ENCODE peak calls at places on chromosomes 3 and 15, in ten cellular contexts. G, W, X, I, E, N, H, Z, V and M are unnamed samples. For H3K4me1, the result is how much of the 10 kb centered on the place peaks cover.

GRCh38 chr3:29922990-29923746 is 642.3 kb downstream of the RBMS3 start:
- DNase-seq in I (peak), V (no peak), E (no peak), G (peak), X (peak), Z (no peak), W (no peak), H (peak), N (no peak), M (no peak)

GRCh38 chr15:37973856-37974255 is 39.4 kb downstream of the TMCO5A start:
- DNase-seq in W (no peak), I (no peak), V (no peak), H (no peak), G (no peak), X (no peak), Z (no peak), N (no peak), E (no peak), M (no peak)

GRCh38 chr3:43867673-43868072 is 176.9 kb downstream of the ABHD5 start:
- DNase-seq in I (no peak), Z (no peak), H (no peak), E (peak), W (no peak), V (peak), X (no peak), G (peak), N (no peak), M (no peak)

GRCh38 chr3:182760576-182761164 is 32.6 kb upstream of the ATP11B start:
- DNase-seq in X (no peak), E (no peak), N (peak), Z (peak), H (no peak), I (peak), V (no peak), G (no peak), W (no peak), M (no peak)

GRCh38 chr15:43215961-43216360 is 4.9 kb downstream of the EPB42 start:
- DNase-seq in V (no peak), G (peak), H (no peak), W (no peak), X (no peak), N (no peak), Z (no peak), I (no peak), E (no peak), M (no peak)

GRCh38 chr3:183966361-183966791 is 51.3 kb downstream of the ABCC5 start:
- DNase-seq in G (no peak), X (no peak), N (peak), I (no peak), W (no peak), H (no peak), Z (no peak), E (no peak), V (no peak), M (no peak)

GRCh38 chr15:44096596-44096995 is 98.5 kb downstream of the FRMD5 start:
- DNase-seq in E (no peak), H (no peak), V (no peak), G (no peak), N (no peak), X (no peak), W (no peak), I (peak), Z (no peak), M (no peak)

GRCh38 chr15:36658321-36658720 is 78.9 kb downstream of the CDIN1 start:
- DNase-seq in V (no peak), Z (no peak), E (no peak), I (no peak), G (no peak), H (no peak), W (no peak), X (no peak), N (no peak), M (no peak)

GRCh38 chr3:50294492-50295403 is 2.5 kb upstream of the IFRD2 start:
- DNase-seq in H (peak), W (no peak), X (no peak), G (no peak), Z (no peak), N (no peak), V (no peak), I (no peak), E (no peak), M (no peak)

GRCh38 chr3:152638707-152639450 is 196.1 kb upstream of the P2RY1 start:
- DNase-seq in I (no peak), G (no peak), X (peak), W (no peak), Z (no peak), V (no peak), H (peak), N (no peak), E (peak), M (no peak)

GRCh38 chr3:17153209-17153608 is 268.5 kb downstream of the PLCL2 start:
- DNase-seq in G (no peak), Z (no peak), N (no peak), W (no peak), I (no peak), H (no peak), X (no peak), E (no peak), V (no peak), M (no peak)

GRCh38 chr15:67100808-67101581 is 35.6 kb downstream of the SMAD3 start:
- DNase-seq in H (no peak), E (no peak), V (no peak), N (no peak), I (no peak), Z (no peak), X (no peak), G (no peak), W (peak), M (no peak)

GRCh38 chr15:95604634-95605036 is 725.9 kb upstream of the NR2F2 start:
- DNase-seq in N (no peak), I (no peak), G (peak), E (peak), Z (no peak), X (peak), V (no peak), H (no peak), W (no peak), M (no peak)

GRCh38 chr3:55244247-55244646 is 242.9 kb downstream of the WNT5A start:
- DNase-seq in E (no peak), X (no peak), V (peak), H (no peak), N (no peak), W (no peak), G (no peak), Z (no peak), I (no peak), M (no peak)

GRCh38 chr3:173748140-173748539 is 350.6 kb downstream of the NLGN1 start:
- DNase-seq in G (no peak), I (no peak), V (no peak), X (no peak), W (no peak), N (no peak), H (no peak), Z (no peak), E (no peak), M (no peak)

GRCh38 chr15:77822631-77823230 is 190.0 kb upstream of the LINGO1 start:
- DNase-seq in G (no peak), E (no peak), H (no peak), Z (no peak), W (no peak), I (no peak), X (no peak), N (no peak), V (no peak), M (no peak)

GRCh38 chr3:152403632-152404066 is 134.9 kb downstream of the MBNL1 start:
- DNase-seq in H (peak), E (no peak), X (peak), G (no peak), W (no peak), Z (peak), N (peak), I (no peak), V (peak), M (peak)

GRCh38 chr3:45611619-45612018 is 17.1 kb downstream of the LIMD1 start:
- DNase-seq in V (no peak), Z (no peak), X (no peak), G (no peak), I (peak), E (no peak), N (no peak), W (no peak), H (no peak), M (no peak)

GRCh38 chr3:65182682-65183081 is 494.9 kb upstream of the ADAMTS9 start:
- DNase-seq in H (no peak), X (no peak), G (no peak), Z (no peak), E (no peak), I (no peak), N (no peak), V (no peak), W (no peak), M (no peak)

GRCh38 chr15:29686079-29686425 is 136.2 kb downstream of the TJP1 start:
- DNase-seq in N (no peak), V (no peak), E (no peak), W (no peak), Z (no peak), H (no peak), I (no peak), G (no peak), X (no peak), M (no peak)

GRCh38 chr3:64686446-64686908 is 1.3 kb downstream of the ADAMTS9 start:
- DNase-seq in H (no peak), I (peak), G (peak), W (no peak), X (no peak), Z (no peak), N (peak), V (no peak), E (no peak), M (peak)

GRCh38 chr3:59149166-59149565 is 99.3 kb upstream of the CFAP20DC start:
- DNase-seq in X (no peak), N (no peak), Z (no peak), H (no peak), E (no peak), W (no peak), V (no peak), I (no peak), G (no peak), M (no peak)

GRCh38 chr3:196979545-196979944 is 10.9 kb upstream of the PIGZ start:
- DNase-seq in H (no peak), V (no peak), N (peak), I (no peak), X (peak), Z (peak), W (no peak), E (no peak), G (no peak), M (no peak)

GRCh38 chr15:55737373-55737772 is 5.6 kb downstream of the PRTG start:
- DNase-seq in X (no peak), G (peak), H (no peak), Z (no peak), I (no peak), W (no peak), V (no peak), N (no peak), E (no peak), M (no peak)

GRCh38 chr15:40277472-40277871 is 5.4 kb downstream of the ANKRD63 start:
- DNase-seq in G (no peak), H (no peak), I (no peak), W (no peak), E (no peak), X (no peak), N (no peak), V (no peak), Z (no peak), M (no peak)

GRCh38 chr3:21152555-21152954 is 598.5 kb downstream of the ZNF385D start:
- DNase-seq in H (no peak), X (no peak), W (no peak), G (no peak), N (no peak), Z (no peak), E (no peak), V (no peak), I (no peak), M (no peak)

GRCh38 chr3:6697722-6698121 is 163.2 kb upstream of the GRM7 start:
- DNase-seq in Z (no peak), E (no peak), W (no peak), H (no peak), N (no peak), I (no peak), X (no peak), G (no peak), V (no peak), M (no peak)

DNA sequence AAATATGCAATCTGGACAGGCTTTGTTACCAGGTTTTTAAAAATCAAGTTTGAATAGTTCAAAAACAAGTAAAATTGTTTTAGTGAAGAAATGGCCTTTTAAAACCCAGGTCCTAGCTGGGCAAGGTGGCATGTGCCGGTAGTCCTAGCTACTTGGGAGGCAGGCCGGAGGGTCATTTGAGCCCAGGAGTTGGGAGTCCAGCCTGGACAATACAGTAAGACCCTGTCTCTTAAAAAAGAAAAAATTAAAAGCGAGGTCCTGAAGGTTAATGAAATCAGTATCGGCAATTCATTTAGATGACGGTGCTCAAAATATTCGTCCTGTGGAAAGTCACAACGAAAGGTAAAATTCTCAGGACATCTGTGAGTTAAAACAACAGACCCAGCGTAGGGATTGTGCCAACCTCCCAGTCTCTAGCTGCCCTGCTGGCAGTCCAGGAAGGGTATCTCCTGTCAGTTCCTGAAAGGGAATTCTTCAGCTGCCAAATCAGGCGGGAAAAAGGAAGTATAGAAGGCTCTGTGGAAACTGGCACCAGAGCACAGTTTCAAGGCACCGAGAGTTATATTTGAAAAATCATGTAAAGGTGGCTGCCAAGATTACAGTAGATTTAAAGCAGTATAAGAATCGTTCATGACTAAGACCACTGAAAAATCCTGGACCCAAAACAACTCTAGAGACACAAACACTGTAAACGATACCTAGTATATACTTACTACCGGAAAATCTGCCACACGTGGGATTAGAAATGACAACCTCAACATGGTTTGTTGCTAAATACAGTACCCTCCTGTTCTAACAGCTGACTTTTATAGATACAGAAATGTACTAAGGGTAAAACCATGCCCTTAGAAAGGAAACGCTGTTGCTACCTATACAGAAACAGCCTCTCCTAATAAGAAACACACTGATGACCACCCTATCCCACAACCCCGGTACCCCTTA is 1.2 kb upstream of the ABHD17C start:
- DNase-seq in N (peak), E (no peak), W (no peak), G (no peak), X (no peak), V (no peak), H (no peak), I (no peak), Z (no peak), M (no peak)
- H3K4me1 ChIP-seq in N (under half), E (under half), W (under half), G (under half), X (under half), V (under half), H (under half), I (under half), Z (under half), M (under half)

DNA sequence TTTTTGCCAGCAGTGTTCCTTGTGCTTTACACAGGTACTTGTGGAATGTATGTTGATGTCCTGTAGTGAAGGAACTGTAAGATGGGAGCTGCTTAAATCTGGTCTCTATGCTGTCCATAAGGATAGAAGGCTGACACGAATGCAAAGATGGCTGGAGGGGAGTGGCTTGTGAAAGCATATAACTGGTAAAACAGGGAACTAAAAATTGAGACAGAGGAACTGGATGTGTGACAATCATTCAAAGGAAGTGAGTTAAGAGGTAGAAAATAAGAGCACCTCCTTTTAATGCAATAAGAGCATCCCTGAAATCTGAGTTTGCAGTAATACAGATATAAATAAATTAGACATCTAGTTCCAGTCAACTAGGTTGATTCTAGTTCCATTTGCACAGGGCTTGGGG is 35.2 kb downstream of the RNF13 start:
- DNase-seq in Z (no peak), H (no peak), W (no peak), X (no peak), I (no peak), G (no peak), V (no peak), N (no peak), E (no peak), M (no peak)
- TF ChIP-seq EP300 in Z (no peak), H (no peak), W (no peak), X (no peak), I (no peak), G (no peak), V (no peak), N (no peak), E (no peak), M (no peak)

DNA sequence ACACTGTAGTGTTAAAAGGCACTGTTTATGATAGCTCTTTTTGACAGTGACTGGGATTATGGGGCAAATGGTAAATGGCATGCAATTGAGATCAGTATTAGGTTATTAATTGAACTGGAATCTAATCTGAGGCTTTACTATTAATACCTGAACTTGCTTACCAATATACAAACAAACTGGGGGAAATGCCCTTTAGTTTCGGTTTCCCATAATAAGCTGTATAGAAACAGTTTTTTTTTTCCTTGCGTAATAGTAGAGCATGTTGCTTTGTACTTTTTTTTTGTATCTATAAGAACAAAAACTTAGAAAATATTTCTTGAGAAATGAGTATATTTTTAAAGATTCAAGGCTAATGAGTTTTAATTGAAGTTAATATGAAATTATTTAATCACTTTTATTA is 95.0 kb downstream of the FNDC3B start:
- DNase-seq in V (no peak), X (no peak), I (no peak), N (no peak), H (no peak), Z (no peak), E (no peak), W (peak), G (no peak), M (no peak)
- H3K4me3 ChIP-seq in V (no peak), X (no peak), I (no peak), N (no peak), H (no peak), Z (no peak), E (no peak), W (no peak), G (no peak), M (no peak)

GRCh38 chr15:98794754-98795153 is 146.4 kb downstream of the IGF1R start:
- DNase-seq in N (no peak), H (no peak), X (no peak), Z (no peak), I (peak), E (peak), V (no peak), G (peak), W (no peak), M (no peak)
- H3K4me1 ChIP-seq in N (under half), H (under half), X (under half), Z (under half), I (under half), E (under half), V (under half), G (half or more), W (under half), M (under half)

DNA sequence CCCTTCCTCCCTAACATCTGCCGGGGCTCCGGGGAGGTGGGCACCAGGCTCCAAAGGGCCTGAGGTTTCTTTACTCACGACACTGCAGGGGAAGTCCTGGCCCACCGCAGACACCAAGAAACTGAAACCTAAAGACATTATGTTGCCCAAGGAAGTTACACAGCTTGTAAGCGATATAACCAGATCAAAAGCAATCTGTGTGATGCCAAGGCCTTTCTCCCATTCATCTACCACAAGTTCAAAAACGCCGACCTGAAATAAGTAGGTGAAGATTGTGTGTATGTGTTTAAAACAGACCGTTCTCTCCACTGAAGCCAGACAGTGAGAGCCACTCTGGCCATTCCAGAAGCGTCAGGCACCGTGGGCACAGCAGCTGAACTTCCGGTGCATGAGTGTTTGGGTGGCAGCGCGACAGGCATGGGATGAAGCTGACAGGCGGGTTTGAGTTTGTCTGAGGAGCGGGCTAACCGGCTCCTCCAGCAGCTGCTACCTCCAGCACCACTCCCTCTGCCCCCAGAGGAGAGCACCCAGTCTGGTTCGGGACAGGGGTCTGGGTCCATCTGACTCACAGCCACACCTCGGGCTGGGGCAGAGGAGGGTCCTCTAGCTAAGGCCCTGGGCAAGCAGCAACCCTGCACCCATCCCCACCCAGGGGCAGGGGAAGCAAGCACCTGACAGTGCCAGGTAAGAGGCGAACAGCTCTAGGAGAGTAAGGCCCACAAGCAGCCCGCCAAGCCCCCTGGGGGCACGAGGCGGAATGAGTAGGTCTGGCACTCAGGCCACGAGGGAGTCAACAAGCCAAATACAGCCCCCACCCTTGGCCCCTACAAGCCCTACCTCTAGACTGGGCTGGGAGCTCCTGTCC is 1.3 kb downstream of the TNK2 start:
- DNase-seq in V (no peak), E (no peak), X (no peak), N (peak), I (no peak), W (peak), Z (no peak), H (peak), G (no peak), M (peak)
- TF ChIP-seq EP300 in V (no peak), E (no peak), X (peak), N (no peak), I (no peak), W (peak), Z (no peak), H (no peak), G (no peak), M (no peak)

GRCh38 chr3:100155590-100155989 is 41.3 kb upstream of the FILIP1L start:
- DNase-seq in N (no peak), G (no peak), X (no peak), H (no peak), E (no peak), I (no peak), V (no peak), W (no peak), Z (no peak), M (no peak)

GRCh38 chr3:100159564-100160153 is 45.4 kb upstream of the FILIP1L start:
- DNase-seq in N (no peak), H (no peak), X (no peak), I (no peak), V (no peak), E (no peak), G (no peak), W (no peak), Z (no peak), M (no peak)

GRCh38 chr3:100157617-100158016 is 43.3 kb upstream of the FILIP1L start:
- DNase-seq in N (no peak), E (no peak), I (no peak), H (no peak), W (no peak), V (no peak), Z (no peak), G (no peak), X (no peak), M (no peak)

GRCh38 chr3:100160516-100160915 is 46.2 kb upstream of the FILIP1L start:
- DNase-seq in E (no peak), V (no peak), N (no peak), W (no peak), Z (no peak), I (no peak), G (no peak), H (no peak), X (no peak), M (no peak)

GRCh38 chr3:100158877-100159563 is 44.7 kb upstream of the FILIP1L start:
- DNase-seq in H (no peak), V (no peak), W (no peak), N (no peak), G (no peak), Z (no peak), I (no peak), X (no peak), E (no peak), M (no peak)
- H3K4me3 ChIP-seq in H (no peak), V (no peak), W (no peak), N (no peak), G (no peak), Z (no peak), I (no peak), X (no peak), E (no peak), M (no peak)

GRCh38 chr3:57064615-57065014 is 4.2 kb downstream of the SPATA12 start:
- DNase-seq in Z (no peak), E (no peak), N (no peak), I (no peak), G (no peak), W (no peak), V (no peak), H (no peak), X (no peak), M (no peak)
- H3K4me1 ChIP-seq in Z (under half), E (under half), N (under half), I (under half), G (half or more), W (under half), V (half or more), H (under half), X (under half), M (under half)